ENCODE peak calls at places on chromosomes 11 and 22, in ten cellular contexts. One of them, this sample, is unnamed.
A peak's percentile ranks its signal among the peaks of the same experiment; 100 is the strongest.

GRCh38 chr11:93236741-93237675 is 39.2 kb upstream of the SLC36A4 start:
- DNase-seq in stimulated activated CD4-positive, alpha-beta T cell treated with anti-CD3 and anti-CD28 coated beads, Interleukin-4, amount 100 ng/mL, for 4 hours: no peak
- DNase-seq in AG09319: no peak
- DNase-seq in COR-L47: peak; percentile 42
- DNase-seq in NT2/D1: peak; percentile 36
- DNase-seq in iris pigment epithelial cell: peak; percentile 55
- DNase-seq in activated T-helper 1 cell treated with anti-CD3 and anti-CD28 coated beads, Interleukin-12 subunit alpha, Interleukin-12 subunit beta, Interleukin-2, Interleukin-4 antibody, amounts not matched to agents 30 ng/mL and 10 ng/mL and 1 ng/mL, durations not matched to agents 14 hours and 24 hours and 36 hours: no peak
- DNase-seq in stimulated activated CD8-positive, alpha-beta memory T cell treated with anti-CD3 and anti-CD28 coated beads, Interleukin-4, amount 100 ng/mL, for 24 hours: no peak
- DNase-seq in stimulated activated naive CD8-positive, alpha-beta T cell treated with anti-CD3 and anti-CD28 coated beads, Interleukin-15, amount 100 ng/mL, for 72 hours: no peak
- DNase-seq in NCI-H69: peak; percentile 80
- DNase-seq in this sample: peak; percentile 39

GRCh38 chr22:39713799-39714290 is 143.3 kb downstream of the CACNA1I start:
- DNase-seq in stimulated activated CD4-positive, alpha-beta T cell treated with anti-CD3 and anti-CD28 coated beads, Interleukin-4, amount 100 ng/mL, for 4 hours: no peak
- DNase-seq in AG09319: no peak
- DNase-seq in COR-L47: no peak
- DNase-seq in NT2/D1: no peak
- DNase-seq in iris pigment epithelial cell: no peak
- DNase-seq in activated T-helper 1 cell treated with anti-CD3 and anti-CD28 coated beads, Interleukin-12 subunit alpha, Interleukin-12 subunit beta, Interleukin-2, Interleukin-4 antibody, amounts not matched to agents 30 ng/mL and 10 ng/mL and 1 ng/mL, durations not matched to agents 14 hours and 24 hours and 36 hours: no peak
- DNase-seq in stimulated activated CD8-positive, alpha-beta memory T cell treated with anti-CD3 and anti-CD28 coated beads, Interleukin-4, amount 100 ng/mL, for 24 hours: no peak
- DNase-seq in stimulated activated naive CD8-positive, alpha-beta T cell treated with anti-CD3 and anti-CD28 coated beads, Interleukin-15, amount 100 ng/mL, for 72 hours: no peak
- DNase-seq in NCI-H69: no peak
- DNase-seq in this sample: no peak

GRCh38 chr11:30312243-30312642 is 10.7 kb upstream of the ARL14EP start:
- DNase-seq in stimulated activated CD4-positive, alpha-beta T cell treated with anti-CD3 and anti-CD28 coated beads, Interleukin-4, amount 100 ng/mL, for 4 hours: no peak
- DNase-seq in AG09319: no peak
- DNase-seq in COR-L47: no peak
- DNase-seq in NT2/D1: no peak
- DNase-seq in iris pigment epithelial cell: no peak
- DNase-seq in activated T-helper 1 cell treated with anti-CD3 and anti-CD28 coated beads, Interleukin-12 subunit alpha, Interleukin-12 subunit beta, Interleukin-2, Interleukin-4 antibody, amounts not matched to agents 30 ng/mL and 10 ng/mL and 1 ng/mL, durations not matched to agents 14 hours and 24 hours and 36 hours: no peak
- DNase-seq in stimulated activated CD8-positive, alpha-beta memory T cell treated with anti-CD3 and anti-CD28 coated beads, Interleukin-4, amount 100 ng/mL, for 24 hours: no peak
- DNase-seq in stimulated activated naive CD8-positive, alpha-beta T cell treated with anti-CD3 and anti-CD28 coated beads, Interleukin-15, amount 100 ng/mL, for 72 hours: no peak
- DNase-seq in NCI-H69: no peak
- DNase-seq in this sample: no peak

GRCh38 chr11:120125005-120125404 is 12.9 kb downstream of the TRIM29 start:
- DNase-seq in stimulated activated CD4-positive, alpha-beta T cell treated with anti-CD3 and anti-CD28 coated beads, Interleukin-4, amount 100 ng/mL, for 4 hours: no peak
- DNase-seq in AG09319: no peak
- DNase-seq in COR-L47: no peak
- DNase-seq in NT2/D1: no peak
- DNase-seq in iris pigment epithelial cell: peak; percentile 34
- DNase-seq in activated T-helper 1 cell treated with anti-CD3 and anti-CD28 coated beads, Interleukin-12 subunit alpha, Interleukin-12 subunit beta, Interleukin-2, Interleukin-4 antibody, amounts not matched to agents 30 ng/mL and 10 ng/mL and 1 ng/mL, durations not matched to agents 14 hours and 24 hours and 36 hours: no peak
- DNase-seq in stimulated activated CD8-positive, alpha-beta memory T cell treated with anti-CD3 and anti-CD28 coated beads, Interleukin-4, amount 100 ng/mL, for 24 hours: no peak
- DNase-seq in stimulated activated naive CD8-positive, alpha-beta T cell treated with anti-CD3 and anti-CD28 coated beads, Interleukin-15, amount 100 ng/mL, for 72 hours: no peak
- DNase-seq in NCI-H69: no peak
- DNase-seq in this sample: peak; percentile 41

GRCh38 chr11:12813371-12814225 is 139.4 kb downstream of the TEAD1 start:
- DNase-seq in stimulated activated CD4-positive, alpha-beta T cell treated with anti-CD3 and anti-CD28 coated beads, Interleukin-4, amount 100 ng/mL, for 4 hours: no peak
- DNase-seq in AG09319: no peak
- DNase-seq in COR-L47: no peak
- DNase-seq in NT2/D1: no peak
- DNase-seq in iris pigment epithelial cell: peak; percentile 69
- DNase-seq in activated T-helper 1 cell treated with anti-CD3 and anti-CD28 coated beads, Interleukin-12 subunit alpha, Interleukin-12 subunit beta, Interleukin-2, Interleukin-4 antibody, amounts not matched to agents 30 ng/mL and 10 ng/mL and 1 ng/mL, durations not matched to agents 14 hours and 24 hours and 36 hours: no peak
- DNase-seq in stimulated activated CD8-positive, alpha-beta memory T cell treated with anti-CD3 and anti-CD28 coated beads, Interleukin-4, amount 100 ng/mL, for 24 hours: no peak
- DNase-seq in stimulated activated naive CD8-positive, alpha-beta T cell treated with anti-CD3 and anti-CD28 coated beads, Interleukin-15, amount 100 ng/mL, for 72 hours: no peak
- DNase-seq in NCI-H69: no peak
- DNase-seq in this sample: peak; percentile 80

GRCh38 chr11:3808846-3809623 is 675 bp downstream of the PGAP2 start:
- DNase-seq in stimulated activated CD4-positive, alpha-beta T cell treated with anti-CD3 and anti-CD28 coated beads, Interleukin-4, amount 100 ng/mL, for 4 hours: no peak
- DNase-seq in AG09319: peak; percentile 29
- DNase-seq in COR-L47: peak; percentile 47
- DNase-seq in NT2/D1: no peak
- DNase-seq in iris pigment epithelial cell: peak; percentile 68
- DNase-seq in activated T-helper 1 cell treated with anti-CD3 and anti-CD28 coated beads, Interleukin-12 subunit alpha, Interleukin-12 subunit beta, Interleukin-2, Interleukin-4 antibody, amounts not matched to agents 30 ng/mL and 10 ng/mL and 1 ng/mL, durations not matched to agents 14 hours and 24 hours and 36 hours: peak; percentile 40
- DNase-seq in stimulated activated CD8-positive, alpha-beta memory T cell treated with anti-CD3 and anti-CD28 coated beads, Interleukin-4, amount 100 ng/mL, for 24 hours: no peak
- DNase-seq in stimulated activated naive CD8-positive, alpha-beta T cell treated with anti-CD3 and anti-CD28 coated beads, Interleukin-15, amount 100 ng/mL, for 72 hours: no peak
- DNase-seq in NCI-H69: peak; percentile 86
- DNase-seq in this sample: peak; percentile 49

GRCh38 chr11:119590651-119591308 is 138.2 kb downstream of the NECTIN1 start:
- DNase-seq in stimulated activated CD4-positive, alpha-beta T cell treated with anti-CD3 and anti-CD28 coated beads, Interleukin-4, amount 100 ng/mL, for 4 hours: no peak
- DNase-seq in AG09319: no peak
- DNase-seq in COR-L47: no peak
- DNase-seq in NT2/D1: peak; percentile 86
- DNase-seq in iris pigment epithelial cell: peak; percentile 17
- DNase-seq in activated T-helper 1 cell treated with anti-CD3 and anti-CD28 coated beads, Interleukin-12 subunit alpha, Interleukin-12 subunit beta, Interleukin-2, Interleukin-4 antibody, amounts not matched to agents 30 ng/mL and 10 ng/mL and 1 ng/mL, durations not matched to agents 14 hours and 24 hours and 36 hours: no peak
- DNase-seq in stimulated activated CD8-positive, alpha-beta memory T cell treated with anti-CD3 and anti-CD28 coated beads, Interleukin-4, amount 100 ng/mL, for 24 hours: no peak
- DNase-seq in stimulated activated naive CD8-positive, alpha-beta T cell treated with anti-CD3 and anti-CD28 coated beads, Interleukin-15, amount 100 ng/mL, for 72 hours: no peak
- DNase-seq in NCI-H69: peak; percentile 55
- DNase-seq in this sample: peak; percentile 30

GRCh38 chr11:71227058-71227659 is 25.2 kb downstream of the SHANK2 start:
- DNase-seq in stimulated activated CD4-positive, alpha-beta T cell treated with anti-CD3 and anti-CD28 coated beads, Interleukin-4, amount 100 ng/mL, for 4 hours: no peak
- DNase-seq in AG09319: no peak
- DNase-seq in COR-L47: no peak
- DNase-seq in NT2/D1: no peak
- DNase-seq in iris pigment epithelial cell: no peak
- DNase-seq in activated T-helper 1 cell treated with anti-CD3 and anti-CD28 coated beads, Interleukin-12 subunit alpha, Interleukin-12 subunit beta, Interleukin-2, Interleukin-4 antibody, amounts not matched to agents 30 ng/mL and 10 ng/mL and 1 ng/mL, durations not matched to agents 14 hours and 24 hours and 36 hours: no peak
- DNase-seq in stimulated activated CD8-positive, alpha-beta memory T cell treated with anti-CD3 and anti-CD28 coated beads, Interleukin-4, amount 100 ng/mL, for 24 hours: no peak
- DNase-seq in stimulated activated naive CD8-positive, alpha-beta T cell treated with anti-CD3 and anti-CD28 coated beads, Interleukin-15, amount 100 ng/mL, for 72 hours: no peak
- DNase-seq in NCI-H69: no peak
- DNase-seq in this sample: no peak

GRCh38 chr22:21587803-21588611 is 20.5 kb downstream of the UBE2L3 start:
- DNase-seq in stimulated activated CD4-positive, alpha-beta T cell treated with anti-CD3 and anti-CD28 coated beads, Interleukin-4, amount 100 ng/mL, for 4 hours: peak; percentile 30
- DNase-seq in AG09319: no peak
- DNase-seq in COR-L47: no peak
- DNase-seq in NT2/D1: no peak
- DNase-seq in iris pigment epithelial cell: peak; percentile 45
- DNase-seq in activated T-helper 1 cell treated with anti-CD3 and anti-CD28 coated beads, Interleukin-12 subunit alpha, Interleukin-12 subunit beta, Interleukin-2, Interleukin-4 antibody, amounts not matched to agents 30 ng/mL and 10 ng/mL and 1 ng/mL, durations not matched to agents 14 hours and 24 hours and 36 hours: peak; percentile 38
- DNase-seq in stimulated activated CD8-positive, alpha-beta memory T cell treated with anti-CD3 and anti-CD28 coated beads, Interleukin-4, amount 100 ng/mL, for 24 hours: no peak
- DNase-seq in stimulated activated naive CD8-positive, alpha-beta T cell treated with anti-CD3 and anti-CD28 coated beads, Interleukin-15, amount 100 ng/mL, for 72 hours: peak; percentile 33
- DNase-seq in NCI-H69: no peak
- DNase-seq in this sample: peak; percentile 65

GRCh38 chr11:126348806-126349582 is 6.5 kb upstream of the ST3GAL4 start:
- DNase-seq in stimulated activated CD4-positive, alpha-beta T cell treated with anti-CD3 and anti-CD28 coated beads, Interleukin-4, amount 100 ng/mL, for 4 hours: no peak
- DNase-seq in AG09319: no peak
- DNase-seq in COR-L47: no peak
- DNase-seq in NT2/D1: no peak
- DNase-seq in iris pigment epithelial cell: peak; percentile 62
- DNase-seq in activated T-helper 1 cell treated with anti-CD3 and anti-CD28 coated beads, Interleukin-12 subunit alpha, Interleukin-12 subunit beta, Interleukin-2, Interleukin-4 antibody, amounts not matched to agents 30 ng/mL and 10 ng/mL and 1 ng/mL, durations not matched to agents 14 hours and 24 hours and 36 hours: no peak
- DNase-seq in stimulated activated CD8-positive, alpha-beta memory T cell treated with anti-CD3 and anti-CD28 coated beads, Interleukin-4, amount 100 ng/mL, for 24 hours: no peak
- DNase-seq in stimulated activated naive CD8-positive, alpha-beta T cell treated with anti-CD3 and anti-CD28 coated beads, Interleukin-15, amount 100 ng/mL, for 72 hours: no peak
- DNase-seq in NCI-H69: peak; percentile 30
- DNase-seq in this sample: no peak

GRCh38 chr22:44642096-44642644 is 59.8 kb upstream of the PRR5 start:
- DNase-seq in stimulated activated CD4-positive, alpha-beta T cell treated with anti-CD3 and anti-CD28 coated beads, Interleukin-4, amount 100 ng/mL, for 4 hours: no peak
- DNase-seq in AG09319: no peak
- DNase-seq in COR-L47: no peak
- DNase-seq in NT2/D1: no peak
- DNase-seq in iris pigment epithelial cell: no peak
- DNase-seq in activated T-helper 1 cell treated with anti-CD3 and anti-CD28 coated beads, Interleukin-12 subunit alpha, Interleukin-12 subunit beta, Interleukin-2, Interleukin-4 antibody, amounts not matched to agents 30 ng/mL and 10 ng/mL and 1 ng/mL, durations not matched to agents 14 hours and 24 hours and 36 hours: no peak
- DNase-seq in stimulated activated CD8-positive, alpha-beta memory T cell treated with anti-CD3 and anti-CD28 coated beads, Interleukin-4, amount 100 ng/mL, for 24 hours: no peak
- DNase-seq in stimulated activated naive CD8-positive, alpha-beta T cell treated with anti-CD3 and anti-CD28 coated beads, Interleukin-15, amount 100 ng/mL, for 72 hours: no peak
- DNase-seq in NCI-H69: no peak
- DNase-seq in this sample: no peak

GRCh38 chr11:103397369-103397768 is 288.1 kb downstream of the DYNC2H1 start:
- DNase-seq in stimulated activated CD4-positive, alpha-beta T cell treated with anti-CD3 and anti-CD28 coated beads, Interleukin-4, amount 100 ng/mL, for 4 hours: no peak
- DNase-seq in AG09319: no peak
- DNase-seq in COR-L47: no peak
- DNase-seq in NT2/D1: no peak
- DNase-seq in iris pigment epithelial cell: peak; percentile 47
- DNase-seq in activated T-helper 1 cell treated with anti-CD3 and anti-CD28 coated beads, Interleukin-12 subunit alpha, Interleukin-12 subunit beta, Interleukin-2, Interleukin-4 antibody, amounts not matched to agents 30 ng/mL and 10 ng/mL and 1 ng/mL, durations not matched to agents 14 hours and 24 hours and 36 hours: no peak
- DNase-seq in stimulated activated CD8-positive, alpha-beta memory T cell treated with anti-CD3 and anti-CD28 coated beads, Interleukin-4, amount 100 ng/mL, for 24 hours: no peak
- DNase-seq in stimulated activated naive CD8-positive, alpha-beta T cell treated with anti-CD3 and anti-CD28 coated beads, Interleukin-15, amount 100 ng/mL, for 72 hours: no peak
- DNase-seq in NCI-H69: no peak
- DNase-seq in this sample: peak; percentile 38

GRCh38 chr11:120136356-120136755 is 1.6 kb downstream of the TRIM29 start:
- DNase-seq in stimulated activated CD4-positive, alpha-beta T cell treated with anti-CD3 and anti-CD28 coated beads, Interleukin-4, amount 100 ng/mL, for 4 hours: no peak
- DNase-seq in AG09319: no peak
- DNase-seq in COR-L47: no peak
- DNase-seq in NT2/D1: no peak
- DNase-seq in iris pigment epithelial cell: no peak
- DNase-seq in activated T-helper 1 cell treated with anti-CD3 and anti-CD28 coated beads, Interleukin-12 subunit alpha, Interleukin-12 subunit beta, Interleukin-2, Interleukin-4 antibody, amounts not matched to agents 30 ng/mL and 10 ng/mL and 1 ng/mL, durations not matched to agents 14 hours and 24 hours and 36 hours: no peak
- DNase-seq in stimulated activated CD8-positive, alpha-beta memory T cell treated with anti-CD3 and anti-CD28 coated beads, Interleukin-4, amount 100 ng/mL, for 24 hours: no peak
- DNase-seq in stimulated activated naive CD8-positive, alpha-beta T cell treated with anti-CD3 and anti-CD28 coated beads, Interleukin-15, amount 100 ng/mL, for 72 hours: no peak
- DNase-seq in NCI-H69: no peak
- DNase-seq in this sample: no peak

GRCh38 chr11:75498556-75499255 is 27.0 kb downstream of the GDPD5 start:
- DNase-seq in stimulated activated CD4-positive, alpha-beta T cell treated with anti-CD3 and anti-CD28 coated beads, Interleukin-4, amount 100 ng/mL, for 4 hours: no peak
- DNase-seq in AG09319: no peak
- DNase-seq in COR-L47: no peak
- DNase-seq in NT2/D1: no peak
- DNase-seq in iris pigment epithelial cell: peak; percentile 8
- DNase-seq in activated T-helper 1 cell treated with anti-CD3 and anti-CD28 coated beads, Interleukin-12 subunit alpha, Interleukin-12 subunit beta, Interleukin-2, Interleukin-4 antibody, amounts not matched to agents 30 ng/mL and 10 ng/mL and 1 ng/mL, durations not matched to agents 14 hours and 24 hours and 36 hours: no peak
- DNase-seq in stimulated activated CD8-positive, alpha-beta memory T cell treated with anti-CD3 and anti-CD28 coated beads, Interleukin-4, amount 100 ng/mL, for 24 hours: no peak
- DNase-seq in stimulated activated naive CD8-positive, alpha-beta T cell treated with anti-CD3 and anti-CD28 coated beads, Interleukin-15, amount 100 ng/mL, for 72 hours: no peak
- DNase-seq in NCI-H69: no peak
- DNase-seq in this sample: no peak

GRCh38 chr11:100434821-100435641 is 252.1 kb upstream of the ARHGAP42 start:
- DNase-seq in stimulated activated CD4-positive, alpha-beta T cell treated with anti-CD3 and anti-CD28 coated beads, Interleukin-4, amount 100 ng/mL, for 4 hours: no peak
- DNase-seq in AG09319: no peak
- DNase-seq in COR-L47: peak; percentile 6
- DNase-seq in NT2/D1: no peak
- DNase-seq in iris pigment epithelial cell: no peak
- DNase-seq in activated T-helper 1 cell treated with anti-CD3 and anti-CD28 coated beads, Interleukin-12 subunit alpha, Interleukin-12 subunit beta, Interleukin-2, Interleukin-4 antibody, amounts not matched to agents 30 ng/mL and 10 ng/mL and 1 ng/mL, durations not matched to agents 14 hours and 24 hours and 36 hours: no peak
- DNase-seq in stimulated activated CD8-positive, alpha-beta memory T cell treated with anti-CD3 and anti-CD28 coated beads, Interleukin-4, amount 100 ng/mL, for 24 hours: no peak
- DNase-seq in stimulated activated naive CD8-positive, alpha-beta T cell treated with anti-CD3 and anti-CD28 coated beads, Interleukin-15, amount 100 ng/mL, for 72 hours: no peak
- DNase-seq in NCI-H69: peak; percentile 53
- DNase-seq in this sample: peak; percentile 0

GRCh38 chr11:102843474-102843873 is at the start of gene MMP3:
- DNase-seq in stimulated activated CD4-positive, alpha-beta T cell treated with anti-CD3 and anti-CD28 coated beads, Interleukin-4, amount 100 ng/mL, for 4 hours: no peak
- DNase-seq in AG09319: no peak
- DNase-seq in COR-L47: no peak
- DNase-seq in NT2/D1: no peak
- DNase-seq in iris pigment epithelial cell: no peak
- DNase-seq in activated T-helper 1 cell treated with anti-CD3 and anti-CD28 coated beads, Interleukin-12 subunit alpha, Interleukin-12 subunit beta, Interleukin-2, Interleukin-4 antibody, amounts not matched to agents 30 ng/mL and 10 ng/mL and 1 ng/mL, durations not matched to agents 14 hours and 24 hours and 36 hours: no peak
- DNase-seq in stimulated activated CD8-positive, alpha-beta memory T cell treated with anti-CD3 and anti-CD28 coated beads, Interleukin-4, amount 100 ng/mL, for 24 hours: no peak
- DNase-seq in stimulated activated naive CD8-positive, alpha-beta T cell treated with anti-CD3 and anti-CD28 coated beads, Interleukin-15, amount 100 ng/mL, for 72 hours: no peak
- DNase-seq in NCI-H69: peak; percentile 34
- DNase-seq in this sample: peak; percentile 15

GRCh38 chr11:44774736-44775135 is 48.0 kb downstream of the TSPAN18 start:
- DNase-seq in stimulated activated CD4-positive, alpha-beta T cell treated with anti-CD3 and anti-CD28 coated beads, Interleukin-4, amount 100 ng/mL, for 4 hours: no peak
- DNase-seq in AG09319: no peak
- DNase-seq in COR-L47: no peak
- DNase-seq in NT2/D1: no peak
- DNase-seq in iris pigment epithelial cell: no peak
- DNase-seq in activated T-helper 1 cell treated with anti-CD3 and anti-CD28 coated beads, Interleukin-12 subunit alpha, Interleukin-12 subunit beta, Interleukin-2, Interleukin-4 antibody, amounts not matched to agents 30 ng/mL and 10 ng/mL and 1 ng/mL, durations not matched to agents 14 hours and 24 hours and 36 hours: no peak
- DNase-seq in stimulated activated CD8-positive, alpha-beta memory T cell treated with anti-CD3 and anti-CD28 coated beads, Interleukin-4, amount 100 ng/mL, for 24 hours: no peak
- DNase-seq in stimulated activated naive CD8-positive, alpha-beta T cell treated with anti-CD3 and anti-CD28 coated beads, Interleukin-15, amount 100 ng/mL, for 72 hours: no peak
- DNase-seq in NCI-H69: no peak
- DNase-seq in this sample: no peak